ENCODE peak calls at places on chromosomes 16 and 17, in five cellular contexts. U is nephron progenitor cell; D is DMS 273 treated with DMSO at 0.1 percent for 48 hours; M is naive B cell; J is stimulated activated CD8-positive, alpha-beta memory T cell treated with anti-CD3 and anti-CD28 coated beads, Interleukin-12 subunit alpha, Interleukin-12 subunit beta, amount 100 ng/mL, for 1 hour. S is an unnamed sample.

GRCh38 chr17:29154516-29155234 is 25.5 kb downstream of the MYO18A start:
- DNase-seq in U (no peak), D (no peak), M (no peak), J (no peak), S (no peak)

GRCh38 chr16:65071371-65072311 is 50.2 kb downstream of the CDH11 start:
- DNase-seq in J (no peak), U (no peak), D (peak), M (no peak), S (no peak)

GRCh38 chr17:63165420-63165819 is 199.4 kb downstream of the TANC2 start:
- DNase-seq in M (no peak), D (no peak), U (no peak), J (no peak), S (no peak)

GRCh38 chr16:68664297-68664696 is 19.2 kb downstream of the CDH3 start:
- DNase-seq in U (no peak), J (no peak), D (no peak), M (no peak), S (no peak)

GRCh38 chr17:50708050-50709000 is 611 bp upstream of the ANKRD40 start:
- DNase-seq in J (no peak), D (peak), U (no peak), M (no peak), S (no peak)

GRCh38 chr16:55944377-55944802 is 69.2 kb upstream of the CES5A start:
- DNase-seq in U (peak), D (peak), J (peak), M (peak), S (peak)

GRCh38 chr17:74045608-74046007 is 157.9 kb upstream of the RPL38 start:
- DNase-seq in U (peak), M (no peak), J (no peak), D (no peak), S (no peak)

GRCh38 chr16:86515780-86516617 is 5.7 kb downstream of the FOXF1 start:
- DNase-seq in U (no peak), J (no peak), D (no peak), M (no peak), S (no peak)

GRCh38 chr17:79925242-79925957 is 86.2 kb upstream of the CBX4 start:
- DNase-seq in D (no peak), U (no peak), M (no peak), J (no peak), S (peak)

GRCh38 chr17:36463916-36464764 is 22.3 kb upstream of the ZNHIT3 start:
- DNase-seq in D (no peak), J (no peak), U (peak), M (no peak), S (peak)

GRCh38 chr16:52976539-52977167 is 76.0 kb downstream of the CHD9NB start:
- DNase-seq in M (peak), U (no peak), D (peak), J (no peak), S (peak)

GRCh38 chr16:13316008-13316407 is 414.6 kb downstream of the SHISA9 start:
- DNase-seq in D (no peak), M (no peak), J (no peak), U (no peak), S (no peak)

GRCh38 chr16:4651842-4652241 is 27.2 kb downstream of the MGRN1 start:
- DNase-seq in D (no peak), M (peak), J (no peak), U (no peak), S (no peak)

GRCh38 chr16:4624827-4625616 is 396 bp downstream of the MGRN1 start:
- DNase-seq in U (peak), M (peak), J (peak), D (no peak), S (peak)

GRCh38 chr17:44781553-44782348 is 23.0 kb downstream of the ADAM11 start:
- DNase-seq in U (no peak), D (no peak), J (no peak), M (no peak), S (peak)

GRCh38 chr17:21163101-21163500 is 36.3 kb downstream of the DHRS7B start:
- DNase-seq in D (no peak), J (no peak), U (no peak), M (no peak), S (no peak)

GRCh38 chr17:82602986-82603385 is 45.3 kb downstream of the WDR45B start:
- DNase-seq in D (no peak), U (no peak), J (no peak), M (no peak), S (no peak)

GRCh38 chr17:59641799-59642484 is 22.2 kb downstream of the CLTC start:
- DNase-seq in J (no peak), U (no peak), D (no peak), M (peak), S (no peak)

GRCh38 chr16:83863682-83864081 is 35.2 kb upstream of the MLYCD start:
- DNase-seq in M (no peak), U (no peak), J (no peak), D (no peak), S (no peak)

GRCh38 chr17:74873874-74874614 is 1.2 kb upstream of the FDXR start:
- DNase-seq in U (no peak), D (no peak), M (no peak), J (no peak), S (no peak)

GRCh38 chr16:89453662-89454321 is 36.6 kb downstream of the ANKRD11 start:
- DNase-seq in U (no peak), D (no peak), M (no peak), J (no peak), S (no peak)

GRCh38 chr16:4494746-4495490 is 18.7 kb downstream of the HMOX2 start:
- DNase-seq in D (no peak), M (no peak), J (no peak), U (no peak), S (no peak)

GRCh38 chr16:75104836-75105235 is 11.7 kb downstream of the LDHD start:
- DNase-seq in M (no peak), J (no peak), D (no peak), U (no peak), S (no peak)

GRCh38 chr16:85652431-85653221 is 36.1 kb downstream of the GINS2 start:
- DNase-seq in M (no peak), D (peak), J (no peak), U (peak), S (no peak)

GRCh38 chr16:84841787-84842300 is 22.1 kb downstream of the CRISPLD2 start:
- DNase-seq in J (no peak), U (no peak), D (no peak), M (no peak), S (peak)

GRCh38 chr17:78708510-78708973 is 73.5 kb downstream of the CYTH1 start:
- DNase-seq in J (peak), D (peak), U (peak), M (peak), S (peak)